ENCODE peak calls at places on chromosomes 2 and 18, in ten cellular contexts. P, K, X, Z, W, G, F, A, Q and U are unnamed samples.

GRCh38 chr2:109457811-109458210 is 156.0 kb downstream of the SEPTIN10 start:
- DNase-seq in P (no peak), K (no peak), X (no peak), Z (peak), W (no peak), G (no peak), F (no peak), A (no peak), Q (no peak), U (no peak)

GRCh38 chr18:68177807-68178702 is 536.9 kb downstream of the TMX3 start:
- DNase-seq in P (no peak), K (no peak), X (peak), Z (peak), W (no peak), G (no peak), F (peak), A (no peak), Q (no peak), U (peak)

GRCh38 chr2:200788129-200788718 is 23.5 kb upstream of the BZW1 start:
- DNase-seq in P (no peak), K (no peak), X (peak), Z (peak), W (no peak), G (no peak), F (no peak), A (no peak), Q (no peak), U (peak)

GRCh38 chr2:121475811-121476571 is 54.7 kb upstream of the RNU4ATAC start:
- DNase-seq in P (no peak), K (no peak), X (no peak), Z (no peak), W (no peak), G (no peak), F (no peak), A (no peak), Q (no peak), U (no peak)

GRCh38 chr2:237542001-237542704 is 24.2 kb upstream of the PRLH start:
- DNase-seq in P (no peak), K (no peak), X (no peak), Z (no peak), W (no peak), G (no peak), F (no peak), A (no peak), Q (no peak), U (no peak)

GRCh38 chr2:17232751-17233150 is 285.5 kb downstream of the RAD51AP2 start:
- DNase-seq in P (no peak), K (no peak), X (no peak), Z (peak), W (no peak), G (no peak), F (no peak), A (no peak), Q (no peak), U (no peak)

GRCh38 chr2:134536312-134536711 is 182.5 kb downstream of the TMEM163 start:
- DNase-seq in P (no peak), K (no peak), X (no peak), Z (no peak), W (no peak), G (no peak), F (no peak), A (no peak), Q (no peak), U (no peak)

GRCh38 chr18:22643731-22644130 is 226.0 kb upstream of the CTAGE1 start:
- DNase-seq in P (no peak), K (no peak), X (peak), Z (peak), W (no peak), G (no peak), F (no peak), A (no peak), Q (no peak), U (peak)

GRCh38 chr2:161353543-161353942 is 45.3 kb downstream of the PSMD14 start:
- DNase-seq in P (no peak), K (no peak), X (no peak), Z (no peak), W (no peak), G (no peak), F (no peak), A (no peak), Q (no peak), U (no peak)

GRCh38 chr2:150526006-150526405 is 38.5 kb upstream of the RND3 start:
- DNase-seq in P (no peak), K (no peak), X (no peak), Z (no peak), W (no peak), G (no peak), F (no peak), A (no peak), Q (no peak), U (no peak)

GRCh38 chr2:157269922-157270321 is 12.4 kb downstream of the GALNT5 start:
- DNase-seq in P (no peak), K (no peak), X (no peak), Z (no peak), W (no peak), G (no peak), F (no peak), A (no peak), Q (no peak), U (no peak)

GRCh38 chr2:30147715-30148611 is 1.2 kb downstream of the YPEL5 start:
- DNase-seq in P (peak), K (peak), X (peak), Z (peak), W (peak), G (no peak), F (no peak), A (peak), Q (peak), U (peak)

GRCh38 chr18:55587341-55588000 is 521 bp downstream of the TCF4 start:
- DNase-seq in P (peak), K (no peak), X (peak), Z (peak), W (peak), G (no peak), F (no peak), A (peak), Q (no peak), U (peak)

GRCh38 chr18:41842886-41843285 is 112.1 kb upstream of the PIK3C3 start:
- DNase-seq in P (no peak), K (no peak), X (no peak), Z (peak), W (no peak), G (no peak), F (no peak), A (no peak), Q (no peak), U (peak)

GRCh38 chr2:26901326-26902183 is 53.6 kb downstream of the DPYSL5 start:
- DNase-seq in P (no peak), K (no peak), X (no peak), Z (no peak), W (no peak), G (no peak), F (peak), A (no peak), Q (no peak), U (no peak)

GRCh38 chr18:76963951-76964350 is 141.6 kb downstream of the ZNF236 start:
- DNase-seq in P (no peak), K (no peak), X (no peak), Z (no peak), W (no peak), G (no peak), F (no peak), A (no peak), Q (no peak), U (no peak)

GRCh38 chr2:200447139-200447855 is 62.6 kb downstream of the KCTD18 start:
- DNase-seq in P (no peak), K (no peak), X (peak), Z (no peak), W (no peak), G (no peak), F (no peak), A (no peak), Q (no peak), U (no peak)